ENCODE peak calls at places on chromosomes 7 and 10, in five cellular contexts. U, S, Y, K and H are unnamed samples.

GRCh38 chr10:73814896-73815718 is 3.7 kb upstream of the NDST2 start:
- DNase-seq in S (no peak), K (no peak), U (no peak), Y (peak), H (peak)

GRCh38 chr10:106682175-106682574 is 482.3 kb downstream of the SORCS1 start:
- DNase-seq in U (no peak), S (no peak), Y (peak), K (no peak), H (no peak)

GRCh38 chr10:21499910-21500577 is 25.4 kb downstream of the SKIDA1 start:
- DNase-seq in Y (no peak), U (no peak), S (no peak), K (no peak), H (peak)

GRCh38 chr10:73889014-73889413 is 14.7 kb upstream of the CAMK2G start:
- DNase-seq in U (peak), S (peak), K (peak), Y (peak), H (peak)

GRCh38 chr7:101743995-101744360 is 73.4 kb upstream of the CUX1 start:
- DNase-seq in K (no peak), U (no peak), S (peak), Y (no peak), H (peak)

GRCh38 chr7:47502240-47502877 is 79.6 kb downstream of the TNS3 start:
- DNase-seq in S (peak), Y (no peak), K (no peak), U (no peak), H (no peak)

GRCh38 chr7:39686261-39686924 is 63.0 kb downstream of the RALA start:
- DNase-seq in U (no peak), K (peak), S (no peak), Y (no peak), H (no peak)

GRCh38 chr7:5612695-5613094 is 168.8 kb downstream of the RNF216 start:
- DNase-seq in K (no peak), Y (no peak), S (no peak), U (no peak), H (peak)

GRCh38 chr7:105769951-105770628 is 106.3 kb downstream of the ATXN7L1 start:
- DNase-seq in S (no peak), U (peak), Y (peak), K (peak), H (no peak)

GRCh38 chr10:91556691-91557529 is 76.0 kb downstream of the PPP1R3C start:
- DNase-seq in Y (no peak), S (no peak), U (no peak), K (no peak), H (no peak)

GRCh38 chr7:28071570-28071969 is 109.0 kb downstream of the JAZF1 start:
- DNase-seq in S (no peak), U (no peak), Y (peak), K (no peak), H (no peak)

GRCh38 chr7:32153006-32153405 is 82.8 kb upstream of the PDE1C start:
- DNase-seq in U (no peak), Y (no peak), S (no peak), K (no peak), H (no peak)

GRCh38 chr7:98878365-98879197 is at the start of gene TRRAP:
- DNase-seq in U (peak), S (peak), Y (peak), K (peak), H (peak)

GRCh38 chr10:122225324-122225723 is 45.8 kb upstream of the BTBD16 start:
- DNase-seq in Y (no peak), K (no peak), U (no peak), S (no peak), H (peak)

GRCh38 chr10:124744688-124745055 is 494 bp upstream of the FAM53B start:
- DNase-seq in Y (no peak), S (no peak), U (no peak), K (peak), H (peak)

GRCh38 chr7:94351703-94352102 is 43.0 kb upstream of the COL1A2 start:
- DNase-seq in K (no peak), S (no peak), Y (no peak), U (no peak), H (no peak)

GRCh38 chr7:156753630-156754029 is 113.1 kb downstream of the RNF32 start:
- DNase-seq in Y (no peak), U (no peak), K (no peak), S (no peak), H (no peak)

GRCh38 chr7:87370660-87371180 is 25.3 kb downstream of the CROT start:
- DNase-seq in S (no peak), K (peak), Y (peak), U (no peak), H (no peak)

GRCh38 chr7:43756368-43757072 is 2.0 kb upstream of the BLVRA start:
- DNase-seq in S (no peak), Y (peak), K (peak), U (no peak), H (peak)

GRCh38 chr7:110677405-110677804 is 413.5 kb upstream of the LRRN3 start:
- DNase-seq in K (no peak), S (no peak), U (no peak), Y (no peak), H (no peak)

GRCh38 chr10:18880530-18880929 is 168.1 kb upstream of the MALRD1 start:
- DNase-seq in Y (no peak), S (no peak), K (no peak), U (no peak), H (no peak)

GRCh38 chr7:157791261-157791660 is 454.5 kb downstream of the DNAJB6 start:
- DNase-seq in K (no peak), S (no peak), Y (no peak), U (no peak), H (no peak)